ENCODE peak calls at places on chromosomes 7 and 10, in four cellular contexts. One of them, this sample, is unnamed.

GRCh38 chr7:128266891-128267839 is 26.1 kb downstream of the LEP start:
- DNase-seq in neuronal stem cell: peak
- DNase-seq in brain microvascular endothelial cell: peak
- DNase-seq in pancreas: peak
- DNase-seq in this sample: peak

GRCh38 chr10:108358912-108359311 is 1194.4 kb upstream of the SORCS1 start:
- DNase-seq in neuronal stem cell: no peak
- DNase-seq in brain microvascular endothelial cell: peak
- DNase-seq in pancreas: no peak
- DNase-seq in this sample: peak

GRCh38 chr10:86753056-86753455 is 3.4 kb upstream of the BMPR1A start:
- DNase-seq in neuronal stem cell: no peak
- DNase-seq in brain microvascular endothelial cell: no peak
- DNase-seq in pancreas: no peak
- DNase-seq in this sample: no peak

GRCh38 chr10:110576220-110576619 is 8.7 kb downstream of the SMC3 start:
- DNase-seq in neuronal stem cell: no peak
- DNase-seq in brain microvascular endothelial cell: peak
- DNase-seq in pancreas: no peak
- DNase-seq in this sample: peak

GRCh38 chr10:93478873-93479272 is 3.3 kb downstream of the MYOF start:
- DNase-seq in neuronal stem cell: no peak
- DNase-seq in brain microvascular endothelial cell: no peak
- DNase-seq in pancreas: no peak
- DNase-seq in this sample: no peak

GRCh38 chr10:29200280-29200679 is 88.6 kb upstream of the LYZL1 start:
- DNase-seq in neuronal stem cell: no peak
- DNase-seq in brain microvascular endothelial cell: no peak
- DNase-seq in pancreas: no peak
- DNase-seq in this sample: no peak

GRCh38 chr10:62373995-62374861 is at the start of gene ZNF365:
- DNase-seq in neuronal stem cell: peak
- DNase-seq in brain microvascular endothelial cell: peak
- DNase-seq in pancreas: no peak
- DNase-seq in this sample: peak

GRCh38 chr7:130893441-130893894 is 159.5 kb upstream of the KLF14 start:
- DNase-seq in neuronal stem cell: no peak
- DNase-seq in brain microvascular endothelial cell: no peak
- DNase-seq in pancreas: no peak
- DNase-seq in this sample: peak

GRCh38 chr10:98446121-98446655 is 547 bp downstream of the HPS1 start:
- DNase-seq in neuronal stem cell: peak
- DNase-seq in brain microvascular endothelial cell: no peak
- DNase-seq in pancreas: peak
- DNase-seq in this sample: peak

GRCh38 chr10:86969421-86970041 is 1.2 kb downstream of the ADIRF start:
- DNase-seq in neuronal stem cell: no peak
- DNase-seq in brain microvascular endothelial cell: no peak
- DNase-seq in pancreas: no peak
- DNase-seq in this sample: peak

GRCh38 chr7:151761256-151761655 is 115.7 kb downstream of the PRKAG2 start:
- DNase-seq in neuronal stem cell: no peak
- DNase-seq in brain microvascular endothelial cell: no peak
- DNase-seq in pancreas: no peak
- DNase-seq in this sample: peak

GRCh38 chr7:81402227-81402626 is 367.6 kb downstream of the HGF start:
- DNase-seq in neuronal stem cell: no peak
- DNase-seq in brain microvascular endothelial cell: peak
- DNase-seq in pancreas: no peak
- DNase-seq in this sample: no peak

GRCh38 chr7:45670717-45671116 is 96.5 kb downstream of the ADCY1 start:
- DNase-seq in neuronal stem cell: no peak
- DNase-seq in brain microvascular endothelial cell: no peak
- DNase-seq in pancreas: no peak
- DNase-seq in this sample: no peak

GRCh38 chr10:89185658-89186057 is 21.5 kb downstream of the CH25H start:
- DNase-seq in neuronal stem cell: no peak
- DNase-seq in brain microvascular endothelial cell: no peak
- DNase-seq in pancreas: no peak
- DNase-seq in this sample: no peak

GRCh38 chr7:123871998-123872867 is 27.3 kb downstream of the HYAL4 start:
- DNase-seq in neuronal stem cell: peak
- DNase-seq in brain microvascular endothelial cell: peak
- DNase-seq in pancreas: no peak
- DNase-seq in this sample: peak

GRCh38 chr10:94085766-94086437 is 92.2 kb downstream of the PLCE1 start:
- DNase-seq in neuronal stem cell: no peak
- DNase-seq in brain microvascular endothelial cell: no peak
- DNase-seq in pancreas: no peak
- DNase-seq in this sample: no peak

GRCh38 chr10:113331971-113332370 is 220.9 kb upstream of the HABP2 start:
- DNase-seq in neuronal stem cell: no peak
- DNase-seq in brain microvascular endothelial cell: no peak
- DNase-seq in pancreas: no peak
- DNase-seq in this sample: no peak

GRCh38 chr7:11341285-11341944 is 367.7 kb downstream of the PHF14 start:
- DNase-seq in neuronal stem cell: no peak
- DNase-seq in brain microvascular endothelial cell: peak
- DNase-seq in pancreas: no peak
- DNase-seq in this sample: peak

GRCh38 chr10:4515711-4516110 is 310.3 kb upstream of the AKR1E2 start:
- DNase-seq in neuronal stem cell: no peak
- DNase-seq in brain microvascular endothelial cell: no peak
- DNase-seq in pancreas: no peak
- DNase-seq in this sample: no peak

GRCh38 chr10:93595378-93596288 is 5.4 kb downstream of the RBP4 start:
- DNase-seq in neuronal stem cell: no peak
- DNase-seq in brain microvascular endothelial cell: no peak
- DNase-seq in pancreas: no peak
- DNase-seq in this sample: no peak

GRCh38 chr10:113681533-113682470 is 2.1 kb downstream of the CASP7 start:
- DNase-seq in neuronal stem cell: no peak
- DNase-seq in brain microvascular endothelial cell: no peak
- DNase-seq in pancreas: no peak
- DNase-seq in this sample: no peak

GRCh38 chr7:106050743-106051110 is 61.4 kb downstream of the SYPL1 start:
- DNase-seq in neuronal stem cell: no peak
- DNase-seq in brain microvascular endothelial cell: peak
- DNase-seq in pancreas: no peak
- DNase-seq in this sample: peak

GRCh38 chr10:101495324-101495925 is 92.6 kb downstream of the POLL start:
- DNase-seq in neuronal stem cell: no peak
- DNase-seq in brain microvascular endothelial cell: peak
- DNase-seq in pancreas: no peak
- DNase-seq in this sample: peak

GRCh38 chr10:91010952-91011351 is 90.1 kb upstream of the ANKRD1 start:
- DNase-seq in neuronal stem cell: no peak
- DNase-seq in brain microvascular endothelial cell: no peak
- DNase-seq in pancreas: no peak
- DNase-seq in this sample: peak

GRCh38 chr7:102146122-102146521 is 140.5 kb upstream of the SH2B2 start:
- DNase-seq in neuronal stem cell: no peak
- DNase-seq in brain microvascular endothelial cell: no peak
- DNase-seq in pancreas: no peak
- DNase-seq in this sample: no peak

GRCh38 chr10:88080213-88080612 is 216.8 kb downstream of the PTEN start:
- DNase-seq in neuronal stem cell: no peak
- DNase-seq in brain microvascular endothelial cell: peak
- DNase-seq in pancreas: peak
- DNase-seq in this sample: no peak

GRCh38 chr7:127252736-127253288 is at the start of gene GRM8:
- DNase-seq in neuronal stem cell: peak
- DNase-seq in brain microvascular endothelial cell: peak
- DNase-seq in pancreas: peak
- DNase-seq in this sample: peak

This sample was measured in epithelial cell of esophagus.